ENCODE peak calls at places on chromosomes 6 and 20, in seven cellular contexts. L, D, F, V, X, C and G are unnamed samples.

GRCh38 chr6:12008366-12009179 is 3.5 kb upstream of the HIVEP1 start:
- DNase-seq in L (peak; percentile 43), D (peak; percentile 81), F (peak; percentile 88), V (peak; percentile 69), X (peak; percentile 92), C (peak; percentile 83), G (peak; percentile 88)

GRCh38 chr6:35230498-35230897 is 16.7 kb downstream of the SCUBE3 start:
- DNase-seq in L (no peak), D (no peak), F (no peak), V (no peak), X (no peak), C (no peak), G (no peak)

GRCh38 chr20:20702330-20703245 is 9.9 kb downstream of the RALGAPA2 start:
- DNase-seq in L (no peak), D (no peak), F (no peak), V (no peak), X (no peak), C (no peak), G (no peak)

GRCh38 chr6:166998256-166999144 is 697 bp upstream of the CEP43 start:
- DNase-seq in L (no peak), D (no peak), F (peak; percentile 18), V (peak; percentile 16), X (peak; percentile 33), C (peak; percentile 29), G (peak; percentile 13)

GRCh38 chr6:12099623-12100022 is 87.5 kb downstream of the HIVEP1 start:
- DNase-seq in L (peak; percentile 30), D (no peak), F (no peak), V (no peak), X (no peak), C (no peak), G (no peak)

GRCh38 chr20:35264755-35265154 is 13.2 kb downstream of the MMP24OS start:
- DNase-seq in L (peak; percentile 22), D (no peak), F (no peak), V (peak; percentile 44), X (no peak), C (no peak), G (no peak)

GRCh38 chr20:11018668-11019170 is 344.9 kb upstream of the JAG1 start:
- DNase-seq in L (no peak), D (no peak), F (no peak), V (no peak), X (no peak), C (no peak), G (peak; percentile 14)

GRCh38 chr6:132934496-132934895 is 120.1 kb downstream of the RPS12 start:
- DNase-seq in L (no peak), D (no peak), F (no peak), V (no peak), X (no peak), C (no peak), G (no peak)

GRCh38 chr6:54244430-54244829 is 63.8 kb upstream of the TINAG start:
- DNase-seq in L (peak; percentile 24), D (no peak), F (no peak), V (peak; percentile 59), X (no peak), C (no peak), G (no peak)

GRCh38 chr6:113564401-113565161 is 292.6 kb upstream of the MARCKS start:
- DNase-seq in L (peak; percentile 92), D (peak; percentile 54), F (no peak), V (peak; percentile 56), X (peak; percentile 89), C (peak; percentile 37), G (peak; percentile 93)

GRCh38 chr6:114312931-114313330 is 29.9 kb downstream of the HS3ST5 start:
- DNase-seq in L (no peak), D (no peak), F (no peak), V (no peak), X (no peak), C (no peak), G (no peak)

GRCh38 chr20:63521602-63522001 is 1.0 kb downstream of the PPDPF start:
- DNase-seq in L (no peak), D (no peak), F (no peak), V (no peak), X (peak; percentile 33), C (no peak), G (no peak)

GRCh38 chr20:38840053-38840893 is 34.8 kb downstream of the PPP1R16B start:
- DNase-seq in L (no peak), D (no peak), F (no peak), V (no peak), X (no peak), C (no peak), G (no peak)

GRCh38 chr6:90458353-90459224 is 128.3 kb downstream of the MAP3K7 start:
- DNase-seq in L (no peak), D (no peak), F (peak; percentile 45), V (no peak), X (peak; percentile 38), C (no peak), G (peak; percentile 7)

GRCh38 chr20:63686492-63687321 is 9.7 kb upstream of the TNFRSF6B start:
- DNase-seq in L (peak; percentile 80), D (no peak), F (no peak), V (peak; percentile 92), X (peak; percentile 92), C (peak; percentile 75), G (peak; percentile 89)

GRCh38 chr6:74872754-74873446 is 333.0 kb downstream of the COL12A1 start:
- DNase-seq in L (no peak), D (no peak), F (no peak), V (peak; percentile 27), X (no peak), C (no peak), G (no peak)

GRCh38 chr6:53130891-53131290 is 17.8 kb downstream of the GCM1 start:
- DNase-seq in L (no peak), D (no peak), F (no peak), V (no peak), X (no peak), C (no peak), G (no peak)

GRCh38 chr6:6884193-6884627 is 223.6 kb upstream of the RREB1 start:
- DNase-seq in L (no peak), D (no peak), F (no peak), V (no peak), X (no peak), C (peak; percentile 76), G (no peak)

GRCh38 chr6:130760006-130760405 is 67.2 kb upstream of the SMLR1 start:
- DNase-seq in L (peak; percentile 61), D (no peak), F (no peak), V (peak; percentile 47), X (no peak), C (peak; percentile 26), G (no peak)

GRCh38 chr6:35897486-35897885 is 23.4 kb downstream of the SRPK1 start:
- DNase-seq in L (no peak), D (no peak), F (no peak), V (no peak), X (no peak), C (no peak), G (no peak)

GRCh38 chr20:49982346-49983122 is at the start of gene SNAI1:
- DNase-seq in L (peak; percentile 86), D (peak; percentile 78), F (peak; percentile 79), V (peak; percentile 84), X (peak; percentile 90), C (peak; percentile 80), G (peak; percentile 77)

GRCh38 chr6:137234505-137234863 is 15.3 kb upstream of the IFNGR1 start:
- DNase-seq in L (no peak), D (no peak), F (no peak), V (no peak), X (no peak), C (no peak), G (no peak)

GRCh38 chr20:41738584-41739193 is 120.5 kb upstream of the CHD6 start:
- DNase-seq in L (peak; percentile 31), D (peak; percentile 62), F (peak; percentile 28), V (peak; percentile 38), X (peak; percentile 41), C (peak; percentile 47), G (peak; percentile 23)

GRCh38 chr6:117495425-117495824 is 13.0 kb downstream of the DCBLD1 start:
- DNase-seq in L (no peak), D (no peak), F (no peak), V (no peak), X (no peak), C (no peak), G (no peak)
- H3K27ac ChIP-seq in L (peak overlapping the region; percentile 88), D (no peak overlapping the region), F (no peak overlapping the region), V (peak overlapping the region; percentile 99), X (no peak overlapping the region), C (no peak overlapping the region), G (no peak overlapping the region)

GRCh38 chr20:48827880-48828733 is at the start of gene PREX1:
- DNase-seq in L (peak; percentile 61), D (peak; percentile 73), F (peak; percentile 83), V (peak; percentile 81), X (peak; percentile 81), C (peak; percentile 82), G (peak; percentile 83)
- H3K4me1 ChIP-seq in L (peaks cover 13% of the 10 kb centered on the region), D (no peaks in the 10 kb centered on the region), F (peaks cover 34% of the 10 kb centered on the region), V (peaks cover 46% of the 10 kb centered on the region), X (peaks cover 69% of the 10 kb centered on the region), C (peaks cover 23% of the 10 kb centered on the region), G (peaks cover 16% of the 10 kb centered on the region)

GRCh38 chr6:18835976-18836375 is 448.8 kb downstream of the RNF144B start:
- DNase-seq in L (no peak), D (no peak), F (no peak), V (no peak), X (no peak), C (no peak), G (no peak)
- H3K9me3 ChIP-seq in L (peaks cover 9% of the 10 kb centered on the region), D (no peaks in the 10 kb centered on the region), F (no peaks in the 10 kb centered on the region), V (no peaks in the 10 kb centered on the region), X (no peaks in the 10 kb centered on the region), C (no peaks in the 10 kb centered on the region), G (no peaks in the 10 kb centered on the region)

DNA sequence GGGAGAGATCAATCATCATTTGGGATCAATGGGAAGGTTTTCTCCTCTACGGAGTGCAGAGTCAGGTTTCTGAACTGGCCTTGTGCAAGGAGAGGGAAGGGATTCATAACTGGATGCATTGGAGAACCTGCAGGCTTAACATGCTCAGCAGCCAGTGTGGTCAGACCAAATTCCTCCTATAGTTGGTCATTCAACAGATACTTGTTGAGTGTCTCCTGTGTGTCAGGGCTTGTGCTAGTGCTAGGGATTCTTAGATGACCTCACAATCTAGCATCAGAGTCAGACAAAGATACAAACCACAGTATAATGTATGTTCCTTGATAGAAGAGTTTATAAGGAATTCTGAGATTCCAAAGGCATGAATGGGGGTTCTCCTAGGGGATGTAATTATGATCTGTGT is 23.9 kb downstream of the RALY start:
- DNase-seq in L (peak; percentile 98), D (no peak), F (no peak), V (no peak), X (no peak), C (no peak), G (no peak)
- H3K27ac ChIP-seq in L (no peak overlapping the region), D (no peak overlapping the region), F (no peak overlapping the region), V (no peak overlapping the region), X (no peak overlapping the region), C (no peak overlapping the region), G (no peak overlapping the region)